ENCODE peak calls at places on chromosomes 1 and 21, in ten cellular contexts. A, D, V, R, H, W, K, G, Y and I are unnamed samples.

GRCh38 chr1:3820316-3820715 is 24.0 kb upstream of the LRRC47 start:
- DNase-seq in H (no peak), W (no peak), A (no peak), K (no peak), R (no peak), V (no peak), G (no peak), Y (no peak), D (no peak), I (no peak)

GRCh38 chr21:35212393-35213127 is 163.5 kb upstream of the RUNX1 start:
- DNase-seq in V (no peak), K (no peak), H (peak), W (no peak), R (no peak), D (no peak), Y (no peak), A (no peak), G (no peak), I (peak)

GRCh38 chr1:3551711-3552110 is 59.6 kb downstream of the MEGF6 start:
- DNase-seq in R (no peak), G (no peak), V (peak), Y (no peak), D (no peak), A (no peak), H (no peak), W (no peak), K (no peak), I (no peak)

GRCh38 chr1:203628185-203628996 is 1.8 kb downstream of the ATP2B4 start:
- DNase-seq in Y (peak), K (no peak), R (no peak), A (peak), H (peak), W (peak), V (peak), G (no peak), D (peak), I (peak)

GRCh38 chr1:152141971-152142584 is 16.9 kb downstream of the RPTN start:
- DNase-seq in D (peak), K (no peak), Y (peak), W (peak), A (peak), G (peak), V (peak), R (peak), H (peak), I (peak)

GRCh38 chr1:172108494-172108893 is 267.2 kb downstream of the DNM3 start:
- DNase-seq in D (no peak), Y (peak), W (no peak), G (no peak), V (peak), K (no peak), A (no peak), R (no peak), H (peak), I (peak)

GRCh38 chr1:237032029-237032428 is 10.0 kb upstream of the RYR2 start:
- DNase-seq in W (peak), K (no peak), Y (no peak), D (no peak), H (no peak), V (no peak), G (peak), R (no peak), A (no peak), I (no peak)

GRCh38 chr1:3117879-3118278 is 48.9 kb downstream of the PRDM16 start:
- DNase-seq in G (no peak), D (no peak), K (no peak), H (no peak), R (no peak), W (no peak), V (no peak), A (no peak), Y (no peak), I (no peak)

GRCh38 chr1:228472655-228473054 is 14.5 kb upstream of the RNF187 start:
- DNase-seq in Y (no peak), H (peak), D (no peak), R (no peak), W (no peak), K (no peak), G (no peak), A (no peak), V (no peak), I (peak)

GRCh38 chr1:6029351-6029750 is 16.3 kb upstream of the KCNAB2 start:
- DNase-seq in D (no peak), G (no peak), H (no peak), V (no peak), Y (no peak), K (no peak), A (no peak), R (no peak), W (no peak), I (no peak)

GRCh38 chr21:33266784-33267135 is 593 bp downstream of the IL10RB start:
- DNase-seq in V (no peak), K (no peak), Y (peak), H (no peak), W (no peak), D (no peak), R (no peak), G (no peak), A (peak), I (peak)

GRCh38 chr1:210771131-210771530 is 362.8 kb downstream of the KCNH1 start:
- DNase-seq in Y (no peak), V (no peak), R (no peak), D (no peak), K (no peak), H (no peak), A (no peak), G (no peak), W (no peak), I (no peak)

GRCh38 chr1:70358921-70359564 is 4.5 kb upstream of the ANKRD13C start:
- DNase-seq in D (no peak), V (no peak), Y (peak), W (no peak), A (no peak), G (no peak), H (no peak), R (no peak), K (no peak), I (peak)

GRCh38 chr1:30872033-30872947 is 36.3 kb downstream of the SDC3 start:
- DNase-seq in D (no peak), V (no peak), K (no peak), G (peak), R (peak), W (peak), H (peak), A (no peak), Y (no peak), I (no peak)

GRCh38 chr1:109509176-109510134 is at the start of gene AMIGO1:
- DNase-seq in G (peak), H (peak), R (no peak), W (peak), D (peak), V (peak), A (peak), Y (peak), K (no peak), I (peak)

GRCh38 chr1:114126696-114127095 is 27.0 kb downstream of the SYT6 start:
- DNase-seq in V (no peak), A (no peak), G (no peak), K (no peak), Y (no peak), D (no peak), W (no peak), R (no peak), H (no peak), I (no peak)

GRCh38 chr1:8747879-8748825 is 69.3 kb downstream of the RERE start:
- DNase-seq in V (no peak), W (no peak), R (no peak), Y (no peak), A (no peak), H (no peak), K (no peak), D (no peak), G (no peak), I (no peak)

GRCh38 chr21:33265664-33266049 is 510 bp upstream of the IL10RB start:
- DNase-seq in R (peak), K (no peak), V (peak), Y (no peak), G (no peak), D (peak), A (no peak), H (no peak), W (peak), I (peak)

GRCh38 chr1:58895559-58896135 is 111.8 kb upstream of the JUN start:
- DNase-seq in V (no peak), H (no peak), D (no peak), K (no peak), R (no peak), Y (no peak), A (no peak), W (no peak), G (no peak), I (peak)

GRCh38 chr21:42417533-42417932 is 13.8 kb downstream of the UBASH3A start:
- DNase-seq in Y (no peak), R (no peak), K (no peak), A (no peak), V (no peak), H (no peak), W (no peak), G (no peak), D (no peak), I (no peak)

GRCh38 chr1:108816049-108816882 is 40.6 kb downstream of the AKNAD1 start:
- DNase-seq in A (peak), Y (peak), V (peak), G (peak), W (peak), D (peak), K (peak), H (peak), R (peak), I (peak)

GRCh38 chr1:228293816-228294500 is 86.1 kb downstream of the OBSCN start:
- DNase-seq in K (no peak), Y (no peak), H (no peak), W (no peak), V (no peak), D (no peak), R (no peak), G (no peak), A (no peak), I (no peak)

GRCh38 chr1:66253330-66253921 is 280.5 kb upstream of the SGIP1 start:
- DNase-seq in D (peak), Y (peak), V (peak), R (peak), A (peak), G (peak), H (peak), K (peak), W (peak), I (peak)

GRCh38 chr1:151047925-151048644 is 534 bp downstream of the C1orf56 start:
- DNase-seq in K (no peak), H (peak), R (peak), Y (peak), D (peak), A (peak), W (peak), V (peak), G (peak), I (peak)